ENCODE peak calls at places on chromosomes 7 and 10, in five cellular contexts. One of them, this sample, is unnamed.

GRCh38 chr7:106153891-106154449 is 41.9 kb upstream of the SYPL1 start:
- DNase-seq in hypothalamus: peak
- DNase-seq in AG04450: peak
- DNase-seq in OCI-M1: peak
- DNase-seq in colonic mucosa: peak
- DNase-seq in this sample: peak

GRCh38 chr10:13165177-13165576 is 3.8 kb downstream of the MCM10 start:
- DNase-seq in hypothalamus: no peak
- DNase-seq in AG04450: no peak
- DNase-seq in OCI-M1: peak
- DNase-seq in colonic mucosa: no peak
- DNase-seq in this sample: no peak

GRCh38 chr10:34018811-34019210 is 684.3 kb upstream of the NRP1 start:
- DNase-seq in hypothalamus: no peak
- DNase-seq in AG04450: no peak
- DNase-seq in OCI-M1: no peak
- DNase-seq in colonic mucosa: no peak
- DNase-seq in this sample: no peak

GRCh38 chr10:23095966-23096813 is 811 bp downstream of the MSRB2 start:
- DNase-seq in hypothalamus: peak
- DNase-seq in AG04450: no peak
- DNase-seq in OCI-M1: peak
- DNase-seq in colonic mucosa: peak
- DNase-seq in this sample: peak

GRCh38 chr10:76303682-76304316 is 872.4 kb downstream of the LRMDA start:
- DNase-seq in hypothalamus: peak
- DNase-seq in AG04450: peak
- DNase-seq in OCI-M1: peak
- DNase-seq in colonic mucosa: peak
- DNase-seq in this sample: peak

GRCh38 chr7:4472739-4473138 is 209.4 kb upstream of the FOXK1 start:
- DNase-seq in hypothalamus: no peak
- DNase-seq in AG04450: no peak
- DNase-seq in OCI-M1: no peak
- DNase-seq in colonic mucosa: no peak
- DNase-seq in this sample: no peak

GRCh38 chr10:488933-489215 is 200.6 kb downstream of the DIP2C start:
- DNase-seq in hypothalamus: no peak
- DNase-seq in AG04450: no peak
- DNase-seq in OCI-M1: no peak
- DNase-seq in colonic mucosa: no peak
- DNase-seq in this sample: no peak

GRCh38 chr7:69599211-69599878 is 1.1 kb downstream of the AUTS2 start:
- DNase-seq in hypothalamus: peak
- DNase-seq in AG04450: no peak
- DNase-seq in OCI-M1: no peak
- DNase-seq in colonic mucosa: no peak
- DNase-seq in this sample: no peak

GRCh38 chr7:130938661-130939060 is 204.7 kb upstream of the KLF14 start:
- DNase-seq in hypothalamus: no peak
- DNase-seq in AG04450: no peak
- DNase-seq in OCI-M1: no peak
- DNase-seq in colonic mucosa: no peak
- DNase-seq in this sample: no peak

GRCh38 chr10:28533571-28534304 is 820 bp downstream of the WAC start:
- DNase-seq in hypothalamus: peak
- DNase-seq in AG04450: no peak
- DNase-seq in OCI-M1: peak
- DNase-seq in colonic mucosa: peak
- DNase-seq in this sample: no peak

GRCh38 chr10:42638821-42639270 is 476 bp upstream of the ZNF33B start:
- DNase-seq in hypothalamus: no peak
- DNase-seq in AG04450: no peak
- DNase-seq in OCI-M1: no peak
- DNase-seq in colonic mucosa: no peak
- DNase-seq in this sample: no peak

This sample was measured in T1000.